ENCODE peak calls at places on chromosomes 16 and 17, in four cellular contexts. C, A, I and R are unnamed samples. For H3K4me1, the result is how much of the 10 kb centered on the place peaks cover.

GRCh38 chr16:69799601-69800000 is 37.5 kb downstream of the WWP2 start:
- DNase-seq in A (no peak), I (no peak), C (no peak), R (no peak)

GRCh38 chr17:73320601-73321264 is 8.9 kb upstream of the CDC42EP4 start:
- DNase-seq in I (no peak), A (no peak), C (no peak), R (no peak)

GRCh38 chr17:79840989-79841286 is 1.7 kb upstream of the CBX4 start:
- DNase-seq in C (no peak), A (no peak), I (no peak), R (no peak)

GRCh38 chr16:67034478-67034877 is 5.5 kb downstream of the CBFB start:
- DNase-seq in I (no peak), A (no peak), C (no peak), R (no peak)

GRCh38 chr16:82350560-82350959 is 180.5 kb upstream of the MPHOSPH6 start:
- DNase-seq in C (no peak), I (no peak), A (no peak), R (no peak)

GRCh38 chr16:69040144-69040909 is 65.1 kb upstream of the HAS3 start:
- DNase-seq in A (peak), I (no peak), C (peak), R (no peak)

GRCh38 chr16:56505174-56505573 is 14.7 kb downstream of the BBS2 start:
- DNase-seq in I (no peak), C (no peak), A (no peak), R (no peak)

GRCh38 chr17:6492892-6493674 is 48.8 kb downstream of the PIMREG start:
- DNase-seq in C (no peak), I (no peak), A (peak), R (no peak)

GRCh38 chr17:43745541-43745940 is 13.1 kb downstream of the SOST start:
- DNase-seq in C (no peak), I (no peak), A (no peak), R (no peak)

GRCh38 chr17:16313159-16314090 is 39.8 kb downstream of the CENPV start:
- DNase-seq in A (peak), C (no peak), I (peak), R (no peak)

GRCh38 chr16:76157629-76158028 is 119.6 kb upstream of the CNTNAP4 start:
- DNase-seq in I (no peak), A (no peak), C (no peak), R (no peak)

GRCh38 chr17:59381716-59382570 is 50.5 kb downstream of the YPEL2 start:
- DNase-seq in C (no peak), A (no peak), I (no peak), R (no peak)

GRCh38 chr16:8567355-8568230 is 22.7 kb downstream of the TMEM114 start:
- DNase-seq in C (peak), A (peak), I (peak), R (peak)

GRCh38 chr17:80931421-80932265 is 60.0 kb upstream of the CHMP6 start:
- DNase-seq in A (no peak), I (no peak), C (peak), R (no peak)

GRCh38 chr16:78396046-78396445 is 296.6 kb downstream of the WWOX start:
- DNase-seq in C (peak), I (peak), A (no peak), R (no peak)

GRCh38 chr17:64492481-64493109 is 4.3 kb downstream of the POLG2 start:
- DNase-seq in I (no peak), C (no peak), A (no peak), R (no peak)

GRCh38 chr17:49365667-49366066 is 3.6 kb upstream of the ZNF652 start:
- DNase-seq in C (peak), I (no peak), A (peak), R (no peak)

GRCh38 chr16:12119562-12119961 is 143.0 kb downstream of the SNX29 start:
- DNase-seq in C (no peak), A (no peak), I (no peak), R (no peak)

GRCh38 chr17:74360993-74361612 is 565 bp downstream of the BTBD17 start:
- DNase-seq in I (no peak), A (no peak), C (no peak), R (no peak)

GRCh38 chr16:24670623-24671454 is 58.6 kb upstream of the TNRC6A start:
- DNase-seq in A (no peak), C (no peak), I (no peak), R (no peak)

GRCh38 chr16:57376313-57376818 is 4.1 kb downstream of the CX3CL1 start:
- DNase-seq in C (no peak), A (no peak), I (no peak), R (no peak)

GRCh38 chr17:63956296-63956920 is 16.3 kb downstream of the SCN4A start:
- DNase-seq in C (no peak), I (no peak), A (peak), R (no peak)

GRCh38 chr16:3755249-3755648 is 37.9 kb upstream of the TRAP1 start:
- DNase-seq in C (no peak), A (no peak), I (no peak), R (no peak)

GRCh38 chr17:19238167-19238505 is 970 bp downstream of the EPN2 start:
- DNase-seq in C (no peak), A (no peak), I (peak), R (no peak)

GRCh38 chr17:3729881-3730280 is 6.2 kb downstream of the HASPIN start:
- DNase-seq in C (no peak), I (no peak), A (no peak), R (no peak)

GRCh38 chr17:62712011-62712615 is 84.6 kb downstream of the MRC2 start:
- DNase-seq in A (no peak), C (no peak), I (no peak), R (no peak)

GRCh38 chr17:81438024-81438664 is 42.9 kb downstream of the BAHCC1 start:
- DNase-seq in A (no peak), I (no peak), C (no peak), R (no peak)

GRCh38 chr17:32445075-32445427 is 741 bp downstream of the PSMD11 start:
- DNase-seq in A (peak), C (no peak), I (peak), R (no peak)

GRCh38 chr17:80110447-80110812 is 9.0 kb downstream of the GAA start:
- DNase-seq in C (no peak), A (no peak), I (no peak), R (no peak)

GRCh38 chr16:19559242-19559910 is 3.9 kb downstream of the VPS35L start:
- DNase-seq in I (peak), A (peak), C (peak), R (peak)

GRCh38 chr17:37100231-37100630 is 151.5 kb downstream of the AATF start:
- DNase-seq in A (no peak), C (no peak), I (no peak), R (no peak)

GRCh38 chr17:61076649-61077048 is 323.0 kb upstream of the TBX2 start:
- DNase-seq in C (no peak), I (no peak), A (peak), R (no peak)

GRCh38 chr17:75822119-75822799 is 21.9 kb downstream of the UNC13D start:
- DNase-seq in A (no peak), C (no peak), I (no peak), R (no peak)

GRCh38 chr16:72677662-72678447 is 370.1 kb downstream of the ZFHX3 start:
- DNase-seq in A (peak), C (no peak), I (no peak), R (no peak)

GRCh38 chr17:33375086-33375485 is 82.0 kb upstream of the ASIC2 start:
- DNase-seq in C (no peak), I (no peak), A (no peak), R (no peak)

GRCh38 chr17:74922694-74923537 is at the start of gene USH1G:
- DNase-seq in A (no peak), C (no peak), I (peak), R (no peak)

GRCh38 chr16:15803608-15804007 is 53.2 kb downstream of the MYH11 start:
- DNase-seq in C (no peak), I (no peak), A (no peak), R (no peak)

GRCh38 chr16:57027067-57027466 is 37.7 kb downstream of the NLRC5 start:
- DNase-seq in A (peak), I (no peak), C (no peak), R (no peak)

GRCh38 chr17:15342460-15342859 is 1.1 kb upstream of the TEKT3 start:
- DNase-seq in I (no peak), A (no peak), C (no peak), R (no peak)

GRCh38 chr17:40541873-40542561 is 23.3 kb downstream of the CCR7 start:
- DNase-seq in C (no peak), A (no peak), I (no peak), R (no peak)
- H3K4me1 ChIP-seq in C (under half), A (half or more), I (under half), R (under half)

GRCh38 chr17:12665263-12666210 is at the start of gene MYOCD:
- DNase-seq in C (no peak), I (no peak), A (no peak), R (no peak)
- TF ChIP-seq TCF7L2 in C (no peak), I (no peak), A (no peak), R (no peak)

DNA sequence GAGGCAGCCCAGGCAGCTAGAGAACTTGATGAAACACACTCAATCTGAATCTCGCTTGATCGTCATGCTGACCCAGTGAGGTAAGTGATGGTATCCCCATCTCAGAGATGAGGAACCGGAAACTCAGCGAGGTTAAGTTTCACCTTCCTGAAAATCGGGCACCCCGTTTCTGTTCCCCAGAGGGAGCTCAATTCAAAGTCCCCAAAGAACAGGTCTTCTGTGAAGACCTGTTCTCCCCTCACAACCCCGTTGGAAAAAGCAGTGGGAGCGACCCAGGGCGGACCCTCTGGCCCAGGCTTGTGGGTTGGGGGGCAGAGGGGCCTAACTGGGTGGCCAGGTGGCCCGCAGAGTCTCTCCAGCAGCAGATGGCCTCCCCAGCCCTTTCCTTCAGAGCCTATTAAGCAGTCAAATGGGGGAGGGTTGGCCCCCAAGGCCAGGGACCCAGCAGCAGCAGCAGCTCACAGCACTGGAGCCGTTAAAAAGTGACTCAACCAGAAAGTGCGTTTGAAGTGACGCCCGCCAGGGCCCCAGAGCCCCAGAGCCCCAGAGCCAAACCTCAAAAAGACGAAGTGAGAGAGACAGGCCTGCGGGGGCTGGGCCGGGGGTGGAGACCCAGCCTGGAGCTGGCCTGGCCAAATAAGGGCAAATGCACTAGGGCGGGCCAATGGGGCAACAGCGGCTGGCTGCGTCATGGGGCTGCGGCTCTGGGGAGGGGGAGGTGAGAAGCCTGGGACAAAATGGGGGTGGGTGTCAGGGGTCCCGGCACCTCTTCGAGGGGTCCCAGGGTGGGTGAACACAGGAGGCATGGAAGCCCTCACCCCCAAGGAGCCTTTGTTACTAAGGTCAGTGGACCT is 9.2 kb upstream of the TSPOAP1 start:
- DNase-seq in A (peak), I (peak), C (no peak), R (no peak)
- TF ChIP-seq REST in A (no peak), I (no peak), C (no peak), R (no peak)

GRCh38 chr17:2174048-2174447 is 119.1 kb downstream of the HIC1 start:
- DNase-seq in A (no peak), C (no peak), I (no peak), R (no peak)

GRCh38 chr17:2171725-2172446 is 117.0 kb downstream of the HIC1 start:
- DNase-seq in C (no peak), A (peak), I (no peak), R (no peak)

GRCh38 chr17:2173005-2173404 is 118.1 kb downstream of the HIC1 start:
- DNase-seq in C (no peak), A (no peak), I (no peak), R (no peak)

GRCh38 chr17:2172447-2172938 is 117.6 kb downstream of the HIC1 start:
- DNase-seq in C (no peak), A (no peak), I (no peak), R (no peak)

GRCh38 chr17:2170023-2170422 is 115.1 kb downstream of the HIC1 start:
- DNase-seq in A (peak), I (peak), C (no peak), R (no peak)
- H3K4me1 ChIP-seq in A (under half), I (under half), C (under half), R (under half)

GRCh38 chr17:82638183-82638773 is 10.0 kb downstream of the WDR45B start:
- DNase-seq in C (no peak), I (no peak), A (no peak), R (no peak)

GRCh38 chr17:82639628-82640027 is 8.6 kb downstream of the WDR45B start:
- DNase-seq in A (no peak), C (no peak), I (no peak), R (no peak)

GRCh38 chr17:82633343-82633742 is 14.9 kb downstream of the WDR45B start:
- DNase-seq in C (no peak), I (no peak), A (no peak), R (no peak)

GRCh38 chr17:82640046-82640445 is 8.2 kb downstream of the WDR45B start:
- DNase-seq in A (no peak), I (no peak), C (no peak), R (no peak)

GRCh38 chr17:82636626-82637598 is 11.3 kb downstream of the WDR45B start:
- DNase-seq in I (no peak), C (no peak), A (no peak), R (no peak)
- TF ChIP-seq TCF7L2 in I (no peak), C (no peak), A (no peak), R (no peak)

GRCh38 chr16:6133009-6133408 is 1035.4 kb upstream of the EEF2KMT start:
- DNase-seq in A (no peak), C (no peak), I (no peak), R (no peak)

GRCh38 chr16:6125483-6126259 is 1028.1 kb upstream of the EEF2KMT start:
- DNase-seq in C (no peak), I (no peak), A (no peak), R (no peak)

GRCh38 chr16:6132121-6132520 is 1034.5 kb upstream of the EEF2KMT start:
- DNase-seq in A (no peak), C (no peak), I (no peak), R (no peak)

DNA sequence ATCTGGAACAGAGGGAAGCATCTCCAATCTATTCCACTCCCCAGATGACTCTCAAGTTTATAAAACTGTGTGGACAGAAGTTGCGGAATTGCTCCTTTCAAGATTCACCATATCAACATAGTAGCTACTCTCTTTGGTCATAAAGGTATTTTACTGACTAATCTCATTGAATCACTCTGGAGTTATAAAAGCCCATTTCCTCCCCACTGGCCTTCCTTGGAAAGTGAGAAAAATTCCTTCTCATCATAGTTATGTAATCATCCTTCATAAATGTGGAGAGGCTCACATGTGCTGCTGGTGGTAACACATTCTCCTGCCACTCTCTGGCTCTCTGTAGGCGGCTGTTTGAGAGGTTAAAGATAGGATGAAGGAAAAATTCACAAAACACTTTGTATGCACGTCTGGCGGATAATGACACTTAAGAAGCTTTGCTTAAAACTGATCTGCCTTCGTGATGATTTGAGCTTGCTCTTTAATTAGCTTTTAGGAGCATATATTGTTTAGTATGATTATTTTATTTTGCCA is 1034.0 kb upstream of the EEF2KMT start:
- DNase-seq in C (no peak), I (no peak), A (no peak), R (no peak)
- TF ChIP-seq REST in C (no peak), I (no peak), A (no peak), R (no peak)

DNA sequence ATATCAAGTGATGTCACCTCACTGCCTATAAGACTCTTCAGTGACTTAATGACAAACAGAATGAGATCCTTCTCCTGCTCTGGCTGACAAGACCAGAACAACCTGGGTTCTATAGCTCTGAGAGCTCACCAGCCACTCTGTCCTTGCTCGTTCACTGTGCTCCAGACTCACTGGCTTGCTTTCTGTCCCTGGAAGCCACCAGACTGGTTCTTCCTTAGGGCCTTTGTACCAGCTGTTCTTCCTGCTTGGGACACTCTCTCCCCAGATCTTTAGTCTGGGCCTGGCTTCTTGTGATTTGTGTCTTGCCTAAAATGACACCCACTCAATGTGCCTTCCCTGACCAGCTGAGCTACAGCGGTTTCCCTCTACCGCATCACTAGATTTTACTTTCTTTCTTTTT is 76.1 kb downstream of the FTO start:
- DNase-seq in A (no peak), C (no peak), I (no peak), R (no peak)
- H3K4me1 ChIP-seq in A (half or more), C (half or more), I (under half), R (half or more)

GRCh38 chr16:64544859-64545258 is 577.0 kb downstream of the CDH11 start:
- DNase-seq in C (no peak), I (no peak), A (no peak), R (no peak)

GRCh38 chr16:64543401-64543800 is 578.5 kb downstream of the CDH11 start:
- DNase-seq in C (no peak), A (no peak), I (no peak), R (no peak)

GRCh38 chr16:64540449-64540848 is 581.4 kb downstream of the CDH11 start:
- DNase-seq in C (no peak), I (no peak), A (no peak), R (no peak)

GRCh38 chr16:64542152-64542551 is 579.7 kb downstream of the CDH11 start:
- DNase-seq in C (no peak), A (no peak), I (no peak), R (no peak)

DNA sequence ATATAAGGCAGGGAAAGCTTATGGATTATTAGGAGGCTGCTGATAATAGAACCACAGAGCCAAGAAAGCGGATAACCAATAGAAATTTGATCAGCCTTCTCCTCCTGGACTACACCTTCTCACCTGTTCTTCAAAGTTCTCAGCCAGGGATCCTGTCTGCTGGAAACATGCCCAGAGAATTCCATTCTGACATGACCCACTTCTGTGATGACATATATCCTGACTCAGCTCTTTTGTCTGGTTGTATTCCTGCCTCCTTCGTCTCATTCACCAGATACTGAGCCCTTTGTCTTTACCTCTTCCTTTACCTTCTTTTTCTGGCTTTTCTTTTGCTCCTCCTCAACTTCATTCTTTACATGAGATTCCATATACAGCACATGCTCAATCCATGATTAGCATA is 576.1 kb downstream of the CDH11 start:
- DNase-seq in C (no peak), I (no peak), A (no peak), R (no peak)
- TF ChIP-seq TCF7L2 in C (no peak), I (no peak), A (no peak), R (no peak)